ENCODE peak calls at places on chromosomes 16 and 17, in five cellular contexts. One of them, this sample, is unnamed. For H3K4me1, the result is how much of the 10 kb centered on the place peaks cover.

GRCh38 chr17:50947844-50948514 is 81.8 kb upstream of the TOB1 start:
- DNase-seq in heart right ventricle: peak
- DNase-seq in CD8-positive, alpha-beta T cell: no peak
- DNase-seq in cardiac muscle cell: no peak
- DNase-seq in breast epithelium: peak
- DNase-seq in this sample: no peak

GRCh38 chr16:84561291-84561690 is 56.6 kb downstream of the COTL1 start:
- DNase-seq in breast epithelium: no peak
- DNase-seq in CD8-positive, alpha-beta T cell: no peak
- DNase-seq in heart right ventricle: no peak
- DNase-seq in cardiac muscle cell: no peak
- DNase-seq in this sample: no peak

GRCh38 chr17:2794116-2794803 is 2.0 kb upstream of the RAP1GAP2 start:
- DNase-seq in CD8-positive, alpha-beta T cell: no peak
- DNase-seq in cardiac muscle cell: no peak
- DNase-seq in heart right ventricle: no peak
- DNase-seq in breast epithelium: no peak
- DNase-seq in this sample: no peak

GRCh38 chr16:65229191-65229662 is 107.4 kb upstream of the CDH11 start:
- DNase-seq in breast epithelium: no peak
- DNase-seq in heart right ventricle: no peak
- DNase-seq in CD8-positive, alpha-beta T cell: no peak
- DNase-seq in cardiac muscle cell: no peak
- DNase-seq in this sample: no peak

GRCh38 chr16:75591001-75591852 is 25.0 kb downstream of the GABARAPL2 start:
- DNase-seq in heart right ventricle: peak
- DNase-seq in CD8-positive, alpha-beta T cell: no peak
- DNase-seq in cardiac muscle cell: peak
- DNase-seq in breast epithelium: peak
- DNase-seq in this sample: peak

GRCh38 chr17:48908853-48909394 is 717 bp downstream of the UBE2Z start:
- DNase-seq in breast epithelium: peak
- DNase-seq in cardiac muscle cell: peak
- DNase-seq in CD8-positive, alpha-beta T cell: peak
- DNase-seq in heart right ventricle: peak
- DNase-seq in this sample: peak

GRCh38 chr17:60573139-60573975 is 26.6 kb upstream of the PPM1D start:
- DNase-seq in heart right ventricle: no peak
- DNase-seq in cardiac muscle cell: peak
- DNase-seq in CD8-positive, alpha-beta T cell: no peak
- DNase-seq in breast epithelium: no peak
- DNase-seq in this sample: no peak

GRCh38 chr16:67514382-67514828 is 14.2 kb upstream of the RIPOR1 start:
- DNase-seq in heart right ventricle: peak
- DNase-seq in CD8-positive, alpha-beta T cell: peak
- DNase-seq in breast epithelium: peak
- DNase-seq in cardiac muscle cell: peak
- DNase-seq in this sample: peak

GRCh38 chr17:58527306-58527705 is 12.9 kb upstream of the MTMR4 start:
- DNase-seq in CD8-positive, alpha-beta T cell: no peak
- DNase-seq in breast epithelium: no peak
- DNase-seq in cardiac muscle cell: no peak
- DNase-seq in heart right ventricle: no peak
- DNase-seq in this sample: no peak

GRCh38 chr16:67419502-67419901 is 3.2 kb upstream of the ZDHHC1 start:
- DNase-seq in CD8-positive, alpha-beta T cell: no peak
- DNase-seq in breast epithelium: no peak
- DNase-seq in heart right ventricle: no peak
- DNase-seq in cardiac muscle cell: no peak
- DNase-seq in this sample: no peak

GRCh38 chr17:65533855-65534457 is 27.5 kb downstream of the AXIN2 start:
- DNase-seq in CD8-positive, alpha-beta T cell: no peak
- DNase-seq in cardiac muscle cell: no peak
- DNase-seq in heart right ventricle: no peak
- DNase-seq in breast epithelium: no peak
- DNase-seq in this sample: no peak

GRCh38 chr16:23025692-23026305 is 123.5 kb downstream of the USP31 start:
- DNase-seq in CD8-positive, alpha-beta T cell: no peak
- DNase-seq in breast epithelium: no peak
- DNase-seq in cardiac muscle cell: no peak
- DNase-seq in heart right ventricle: no peak
- DNase-seq in this sample: no peak

GRCh38 chr17:74739227-74739831 is 2.3 kb downstream of the RAB37 start:
- DNase-seq in cardiac muscle cell: no peak
- DNase-seq in CD8-positive, alpha-beta T cell: no peak
- DNase-seq in breast epithelium: no peak
- DNase-seq in heart right ventricle: no peak
- DNase-seq in this sample: no peak

GRCh38 chr17:65537845-65538678 is 23.4 kb downstream of the AXIN2 start:
- DNase-seq in heart right ventricle: no peak
- DNase-seq in CD8-positive, alpha-beta T cell: no peak
- DNase-seq in cardiac muscle cell: no peak
- DNase-seq in breast epithelium: no peak
- DNase-seq in this sample: no peak

GRCh38 chr17:82754297-82755208 is 2.7 kb downstream of the TBCD start:
- DNase-seq in cardiac muscle cell: peak
- DNase-seq in CD8-positive, alpha-beta T cell: no peak
- DNase-seq in breast epithelium: no peak
- DNase-seq in heart right ventricle: no peak
- DNase-seq in this sample: no peak

GRCh38 chr16:83040174-83040573 is 413.4 kb downstream of the CDH13 start:
- DNase-seq in breast epithelium: no peak
- DNase-seq in heart right ventricle: no peak
- DNase-seq in cardiac muscle cell: no peak
- DNase-seq in CD8-positive, alpha-beta T cell: no peak
- DNase-seq in this sample: no peak

GRCh38 chr16:17238285-17239028 is 232.3 kb downstream of the XYLT1 start:
- DNase-seq in cardiac muscle cell: no peak
- DNase-seq in breast epithelium: no peak
- DNase-seq in heart right ventricle: no peak
- DNase-seq in CD8-positive, alpha-beta T cell: no peak
- DNase-seq in this sample: no peak

GRCh38 chr17:16464001-16464640 is 27.9 kb downstream of the LRRC75A start:
- DNase-seq in breast epithelium: no peak
- DNase-seq in heart right ventricle: no peak
- DNase-seq in cardiac muscle cell: no peak
- DNase-seq in CD8-positive, alpha-beta T cell: no peak
- DNase-seq in this sample: no peak

GRCh38 chr16:88491001-88491559 is 38.0 kb downstream of the ZFPM1 start:
- DNase-seq in breast epithelium: no peak
- DNase-seq in cardiac muscle cell: no peak
- DNase-seq in CD8-positive, alpha-beta T cell: no peak
- DNase-seq in heart right ventricle: no peak
- DNase-seq in this sample: no peak
- H3K4me1 ChIP-seq in breast epithelium: under half
- H3K4me1 ChIP-seq in cardiac muscle cell: under half
- H3K4me1 ChIP-seq in CD8-positive, alpha-beta T cell: under half
- H3K4me1 ChIP-seq in heart right ventricle: under half
- H3K4me1 ChIP-seq in this sample: under half

DNA sequence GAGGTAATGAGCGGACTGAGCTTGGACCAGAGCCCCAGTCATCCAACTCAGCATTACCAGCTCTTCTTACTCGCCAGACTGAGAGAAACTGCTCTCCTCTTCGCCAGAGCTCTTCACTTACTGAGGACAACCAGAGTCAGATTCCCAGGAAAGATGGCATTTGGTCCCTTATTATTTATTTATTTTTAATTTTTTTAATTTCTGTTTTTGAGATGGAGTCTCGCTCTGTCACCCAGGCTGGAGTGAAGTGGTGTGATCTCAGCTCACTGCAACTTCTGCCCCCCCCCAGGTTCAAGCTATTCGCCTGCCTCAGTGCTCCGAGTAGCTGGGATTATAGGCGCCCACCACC is 23.3 kb downstream of the DEXI start:
- DNase-seq in breast epithelium: no peak
- DNase-seq in cardiac muscle cell: no peak
- DNase-seq in heart right ventricle: no peak
- DNase-seq in CD8-positive, alpha-beta T cell: no peak
- DNase-seq in this sample: no peak
- H3K4me1 ChIP-seq in breast epithelium: under half
- H3K4me1 ChIP-seq in cardiac muscle cell: under half
- H3K4me1 ChIP-seq in heart right ventricle: half or more
- H3K4me1 ChIP-seq in CD8-positive, alpha-beta T cell: under half
- H3K4me1 ChIP-seq in this sample: under half

GRCh38 chr17:7218774-7219173 is 862 bp downstream of the DLG4 start:
- DNase-seq in cardiac muscle cell: no peak
- DNase-seq in heart right ventricle: no peak
- DNase-seq in breast epithelium: no peak
- DNase-seq in CD8-positive, alpha-beta T cell: no peak
- DNase-seq in this sample: no peak

GRCh38 chr17:7219812-7220592 is at the start of the genes ACADVL and DLG4:
- DNase-seq in CD8-positive, alpha-beta T cell: peak
- DNase-seq in cardiac muscle cell: peak
- DNase-seq in heart right ventricle: peak
- DNase-seq in breast epithelium: peak
- DNase-seq in this sample: peak

GRCh38 chr17:7218166-7218565 is 1.5 kb downstream of the DLG4 start:
- DNase-seq in heart right ventricle: no peak
- DNase-seq in CD8-positive, alpha-beta T cell: no peak
- DNase-seq in breast epithelium: no peak
- DNase-seq in cardiac muscle cell: peak
- DNase-seq in this sample: no peak

GRCh38 chr17:7220593-7221280 is 999 bp downstream of the ACADVL start:
- DNase-seq in CD8-positive, alpha-beta T cell: peak
- DNase-seq in cardiac muscle cell: peak
- DNase-seq in heart right ventricle: no peak
- DNase-seq in breast epithelium: peak
- DNase-seq in this sample: no peak

DNA sequence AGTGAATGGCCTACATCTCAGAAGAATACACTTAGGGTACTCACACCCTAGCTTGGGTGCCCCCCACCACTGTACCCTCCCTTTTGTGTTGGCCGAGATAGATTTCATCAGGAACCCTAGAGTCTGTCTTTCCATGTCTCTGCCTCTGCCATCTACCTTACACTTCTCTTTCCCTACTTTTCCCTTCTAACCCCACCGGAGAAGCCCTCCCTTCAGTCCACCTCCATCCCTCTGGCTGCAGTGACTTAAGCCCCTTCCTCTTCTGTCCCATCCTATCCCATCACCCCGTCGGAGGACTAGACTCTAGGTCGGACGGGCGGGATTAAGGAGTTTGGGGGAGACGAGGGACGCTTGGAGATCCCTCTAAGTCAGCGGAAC is 213 bp downstream of the DLG4 start:
- DNase-seq in cardiac muscle cell: no peak
- DNase-seq in breast epithelium: no peak
- DNase-seq in CD8-positive, alpha-beta T cell: no peak
- DNase-seq in heart right ventricle: no peak
- DNase-seq in this sample: no peak
- H3K4me1 ChIP-seq in cardiac muscle cell: under half
- H3K4me1 ChIP-seq in breast epithelium: under half
- H3K4me1 ChIP-seq in CD8-positive, alpha-beta T cell: half or more
- H3K4me1 ChIP-seq in heart right ventricle: half or more
- H3K4me1 ChIP-seq in this sample: half or more

GRCh38 chr17:12584727-12585126 is 81.0 kb upstream of the MYOCD start:
- DNase-seq in cardiac muscle cell: no peak
- DNase-seq in breast epithelium: no peak
- DNase-seq in CD8-positive, alpha-beta T cell: no peak
- DNase-seq in heart right ventricle: no peak
- DNase-seq in this sample: no peak
- H3K4me1 ChIP-seq in cardiac muscle cell: under half
- H3K4me1 ChIP-seq in breast epithelium: under half
- H3K4me1 ChIP-seq in CD8-positive, alpha-beta T cell: under half
- H3K4me1 ChIP-seq in heart right ventricle: under half
- H3K4me1 ChIP-seq in this sample: under half

DNA sequence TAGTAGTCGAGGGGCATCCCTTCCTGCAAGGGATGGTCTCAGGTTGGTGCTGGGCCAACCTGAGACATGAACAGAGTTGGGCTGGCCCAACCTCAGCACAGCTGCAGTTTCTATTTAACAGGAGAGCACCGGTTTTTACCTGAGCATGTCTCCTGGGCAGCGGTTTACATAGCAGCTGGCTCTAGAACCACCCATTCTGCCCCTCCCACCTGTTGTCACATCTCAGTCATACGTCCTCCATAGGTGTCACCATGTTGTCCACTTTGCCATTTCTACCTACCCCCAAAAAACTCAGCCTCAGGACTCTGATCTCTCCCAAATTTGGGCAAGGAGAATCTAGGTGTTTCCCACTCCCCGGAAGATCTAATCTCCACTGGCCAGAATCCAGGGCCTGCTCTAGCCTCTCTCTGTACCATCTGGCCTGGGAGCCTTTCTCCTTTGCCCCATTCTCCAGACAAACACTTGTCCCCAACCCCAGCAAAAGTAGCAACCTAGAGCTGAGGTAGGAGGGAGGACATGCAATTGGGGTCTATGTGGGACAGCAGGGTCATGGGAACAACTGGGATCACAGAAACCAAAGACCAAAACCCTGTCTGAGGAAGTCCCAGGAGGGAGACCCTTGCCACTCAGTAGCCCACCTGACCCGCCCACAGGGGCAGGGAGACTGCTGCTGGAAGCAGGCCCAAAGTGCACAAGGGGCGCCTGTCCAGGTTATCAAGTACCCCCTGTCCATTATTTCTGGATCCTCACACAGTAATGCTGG is 19.1 kb downstream of the ETV4 start:
- DNase-seq in breast epithelium: no peak
- DNase-seq in heart right ventricle: no peak
- DNase-seq in cardiac muscle cell: no peak
- DNase-seq in CD8-positive, alpha-beta T cell: no peak
- DNase-seq in this sample: no peak
- H3K4me1 ChIP-seq in breast epithelium: under half
- H3K4me1 ChIP-seq in heart right ventricle: under half
- H3K4me1 ChIP-seq in cardiac muscle cell: under half
- H3K4me1 ChIP-seq in CD8-positive, alpha-beta T cell: under half
- H3K4me1 ChIP-seq in this sample: under half